ENCODE peak calls at places on chromosomes 3 and 15, in seven cellular contexts. O is HTR-8/SVneo; X is T-helper 9 cell; L is SW480; K is AG10803; W is activated CD4-positive, alpha-beta T cell treated with anti-CD3 and anti-CD28 coated beads for 24 hours; C is iris pigment epithelial cell. Z is an unnamed sample.

GRCh38 chr3:160200328-160200727 is 24.9 kb upstream of the C3orf80 start:
- DNase-seq in O (no peak), X (no peak), L (no peak), K (no peak), W (no peak), C (no peak), Z (no peak)

GRCh38 chr3:11510001-11510760 is 133.5 kb downstream of the VGLL4 start:
- DNase-seq in O (no peak), X (no peak), L (no peak), K (no peak), W (no peak), C (no peak), Z (no peak)

GRCh38 chr3:26438325-26438940 is 184.1 kb upstream of the LRRC3B start:
- DNase-seq in O (no peak), X (no peak), L (no peak), K (no peak), W (no peak), C (peak; percentile 3), Z (no peak)

GRCh38 chr3:131224886-131225550 is 156.6 kb upstream of the NUDT16 start:
- DNase-seq in O (no peak), X (no peak), L (no peak), K (peak; percentile 19), W (no peak), C (peak; percentile 42), Z (no peak)

GRCh38 chr3:152574461-152575079 is 260.4 kb upstream of the P2RY1 start:
- DNase-seq in O (peak; percentile 29), X (peak; percentile 17), L (peak; percentile 57), K (peak; percentile 53), W (peak; percentile 1), C (peak; percentile 68), Z (peak; percentile 24)

GRCh38 chr15:32956006-32956405 is 238.2 kb downstream of the GREM1 start:
- DNase-seq in O (peak; percentile 30), X (no peak), L (peak; percentile 14), K (peak; percentile 92), W (no peak), C (peak; percentile 87), Z (peak; percentile 12)

GRCh38 chr3:118884748-118885206 is 149.9 kb downstream of the IGSF11 start:
- DNase-seq in O (peak; percentile 14), X (peak; percentile 72), L (peak; percentile 45), K (peak; percentile 43), W (peak; percentile 78), C (peak; percentile 46), Z (peak; percentile 42)

GRCh38 chr15:77112819-77113569 is 42.1 kb upstream of the TSPAN3 start:
- DNase-seq in O (no peak), X (no peak), L (no peak), K (peak; percentile 6), W (no peak), C (no peak), Z (no peak)

GRCh38 chr3:184715943-184716651 is 4.2 kb upstream of the MAGEF1 start:
- DNase-seq in O (no peak), X (no peak), L (no peak), K (peak; percentile 65), W (no peak), C (peak; percentile 38), Z (no peak)

GRCh38 chr3:98779936-98780335 is 16.8 kb downstream of the ST3GAL6 start:
- DNase-seq in O (no peak), X (no peak), L (no peak), K (peak; percentile 8), W (no peak), C (peak; percentile 87), Z (no peak)

GRCh38 chr3:13823186-13823585 is 56.7 kb downstream of the WNT7A start:
- DNase-seq in O (no peak), X (no peak), L (no peak), K (no peak), W (no peak), C (no peak), Z (no peak)

GRCh38 chr15:66714543-66714981 is 12.5 kb downstream of the SMAD6 start:
- DNase-seq in O (no peak), X (no peak), L (no peak), K (peak; percentile 65), W (no peak), C (peak; percentile 67), Z (no peak)